ENCODE peak calls at places on chromosomes 6 and 20, in six cellular contexts. K is Karpas-422, S is OCI-LY7, F is stomach, D is endothelial cell of umbilical vein, N is ovary. E is an unnamed sample.

GRCh38 chr6:84766118-84766683 is 1.8 kb upstream of the TBX18 start:
- DNase-seq in K (no peak), S (no peak), F (no peak), N (no peak), D (no peak), E (no peak)

GRCh38 chr20:32743237-32744112 is at the start of gene COMMD7:
- DNase-seq in D (peak; percentile 57), F (peak; percentile 73), N (peak; percentile 72), S (peak; percentile 86), K (peak; percentile 91), E (peak; percentile 86)

GRCh38 chr6:10451828-10452509 is 37.1 kb upstream of the TFAP2A start:
- DNase-seq in S (no peak), K (no peak), F (no peak), N (peak; percentile 20), D (no peak), E (no peak)

GRCh38 chr20:25580711-25581110 is 4.6 kb downstream of the NINL start:
- DNase-seq in N (no peak), K (no peak), D (no peak), F (peak; percentile 47), S (no peak), E (no peak)

GRCh38 chr20:36132802-36133211 is 21.7 kb upstream of the EPB41L1 start:
- DNase-seq in F (no peak), K (peak; percentile 82), D (no peak), S (peak; percentile 60), N (no peak), E (no peak)

GRCh38 chr20:61797200-61797599 is 268.5 kb downstream of the TAF4 start:
- DNase-seq in K (no peak), N (no peak), D (no peak), S (peak; percentile 75), F (no peak), E (no peak)

GRCh38 chr20:51494241-51495110 is 48.0 kb downstream of the NFATC2 start:
- DNase-seq in N (peak; percentile 13), F (no peak), D (no peak), S (no peak), K (no peak), E (peak; percentile 19)

GRCh38 chr6:110039364-110039995 is 61.4 kb downstream of the GPR6 start:
- DNase-seq in K (peak; percentile 95), N (peak; percentile 86), S (peak; percentile 92), F (peak; percentile 92), D (peak; percentile 92), E (peak; percentile 78)

GRCh38 chr20:23241416-23241815 is 109.2 kb upstream of the NXT1 start:
- DNase-seq in F (no peak), N (no peak), K (no peak), D (no peak), S (no peak), E (no peak)

GRCh38 chr6:24864345-24864744 is 65.6 kb upstream of the ARMH2 start:
- DNase-seq in K (no peak), N (no peak), F (no peak), D (no peak), S (no peak), E (no peak)

GRCh38 chr20:5658897-5659296 is 91.3 kb upstream of the SHLD1 start:
- DNase-seq in S (peak; percentile 92), D (peak; percentile 91), K (no peak), N (peak; percentile 63), F (peak; percentile 29), E (peak; percentile 14)

GRCh38 chr6:12403201-12403826 is 113.2 kb downstream of the EDN1 start:
- DNase-seq in K (no peak), D (peak; percentile 63), N (no peak), S (no peak), F (no peak), E (no peak)

GRCh38 chr6:1604991-1605821 is 4.5 kb upstream of the FOXC1 start:
- DNase-seq in S (no peak), D (no peak), F (no peak), K (no peak), N (no peak), E (no peak)

GRCh38 chr6:33634203-33634727 is 13.1 kb downstream of the ITPR3 start:
- DNase-seq in N (peak; percentile 58), K (no peak), S (no peak), D (peak; percentile 49), F (peak; percentile 73), E (no peak)

GRCh38 chr6:39193201-39193791 is 36.0 kb downstream of the KCNK5 start:
- DNase-seq in F (no peak), N (no peak), K (no peak), S (no peak), D (no peak), E (no peak)
- H3K36me3 ChIP-seq in F (peaks cover 42% of the 10 kb centered on the region), N (peaks cover 2% of the 10 kb centered on the region), K (no peaks in the 10 kb centered on the region), S (no peaks in the 10 kb centered on the region), D (no peaks in the 10 kb centered on the region), E (no peaks in the 10 kb centered on the region)

DNA sequence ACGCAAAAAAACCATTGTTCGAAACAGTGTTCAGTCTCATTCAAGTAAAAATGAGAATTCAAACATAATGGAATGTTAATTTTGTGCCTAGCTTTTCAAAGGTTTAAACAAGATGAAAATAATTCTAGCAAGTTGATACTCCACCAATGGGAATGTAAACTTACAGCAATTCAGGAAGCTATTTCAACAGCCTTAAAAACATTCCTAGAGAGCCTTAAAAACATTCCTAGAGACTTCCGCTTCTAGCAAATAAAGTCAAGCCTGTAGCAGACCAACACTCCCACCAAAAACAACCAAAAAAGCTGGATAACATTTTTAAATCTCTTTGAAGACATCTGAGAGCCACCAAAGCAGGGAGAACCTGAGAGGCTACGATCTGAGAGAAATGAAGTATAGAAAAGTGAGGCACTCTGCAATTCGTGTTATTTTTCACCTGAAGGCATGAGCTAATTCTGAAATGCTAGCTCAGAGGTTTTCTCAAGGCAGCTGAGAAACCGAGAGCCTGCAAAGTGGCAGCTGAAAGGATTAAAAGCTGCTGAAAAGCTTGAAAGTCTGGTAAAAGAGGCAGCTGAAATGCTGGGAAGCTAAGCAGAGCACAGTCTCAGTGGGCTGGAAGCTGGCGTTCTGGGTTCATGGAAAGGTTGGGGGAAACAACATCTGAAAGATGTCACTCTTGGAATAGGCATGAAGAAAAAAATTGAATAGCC is 20.9 kb downstream of the GPR63 start:
- DNase-seq in S (no peak), D (no peak), F (no peak), K (no peak), N (no peak), E (no peak)
- H3K27ac ChIP-seq in S (no peak overlapping the region), D (no peak overlapping the region), F (no peak overlapping the region), K (no peak overlapping the region), N (no peak overlapping the region), E (no peak overlapping the region)

GRCh38 chr6:18253635-18254034 is 10.7 kb downstream of the DEK start:
- DNase-seq in N (no peak), S (no peak), D (no peak), F (no peak), K (no peak), E (no peak)
- H3K36me3 ChIP-seq in N (no peaks in the 10 kb centered on the region), S (peaks cover 99% of the 10 kb centered on the region), D (peaks cover 49% of the 10 kb centered on the region), F (peaks cover 81% of the 10 kb centered on the region), K (peaks cover 82% of the 10 kb centered on the region), E (peaks cover 78% of the 10 kb centered on the region)

DNA sequence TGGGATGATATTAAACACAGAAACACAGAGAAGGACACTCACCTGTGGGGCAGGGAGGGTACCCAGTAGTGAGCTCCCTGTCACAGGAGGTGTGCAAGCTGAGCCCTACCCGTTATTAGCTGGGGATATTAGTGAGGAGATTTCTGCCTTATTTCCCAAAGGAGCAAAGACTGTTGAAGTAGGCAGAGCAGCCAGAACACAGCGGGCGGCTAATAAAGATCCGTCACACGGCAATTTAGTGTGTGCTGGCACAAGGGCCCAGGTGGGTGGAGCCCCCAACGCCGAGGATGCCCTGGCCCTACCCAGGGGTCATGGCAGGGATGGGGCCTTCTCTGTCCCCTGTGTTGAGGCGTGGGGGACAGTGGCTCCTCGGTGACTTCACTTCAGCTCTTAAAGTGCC is 8.3 kb downstream of the VSTM2L start:
- DNase-seq in K (no peak), F (no peak), D (no peak), S (no peak), N (no peak), E (no peak)
- H3K27ac ChIP-seq in K (no peak overlapping the region), F (no peak overlapping the region), D (no peak overlapping the region), S (no peak overlapping the region), N (no peak overlapping the region), E (no peak overlapping the region)

GRCh38 chr6:57143690-57144089 is 28.4 kb upstream of the BAG2 start:
- DNase-seq in S (no peak), N (no peak), D (no peak), F (no peak), K (no peak), E (no peak)
- H3K36me3 ChIP-seq in S (peaks cover 41% of the 10 kb centered on the region), N (no peaks in the 10 kb centered on the region), D (peaks cover 9% of the 10 kb centered on the region), F (peaks cover 49% of the 10 kb centered on the region), K (peaks cover 47% of the 10 kb centered on the region), E (peaks cover 52% of the 10 kb centered on the region)

GRCh38 chr20:38258545-38259223 is 1.9 kb downstream of the KIAA1755 start:
- DNase-seq in D (no peak), F (no peak), N (no peak), K (no peak), S (no peak), E (no peak)

GRCh38 chr20:38252292-38253288 is 7.9 kb downstream of the KIAA1755 start:
- DNase-seq in K (no peak), S (no peak), N (no peak), F (no peak), D (no peak), E (no peak)

GRCh38 chr20:38255389-38255788 is 5.1 kb downstream of the KIAA1755 start:
- DNase-seq in D (no peak), K (no peak), N (no peak), F (no peak), S (no peak), E (no peak)

GRCh38 chr20:38256966-38257365 is 3.6 kb downstream of the KIAA1755 start:
- DNase-seq in D (no peak), N (no peak), K (no peak), S (no peak), F (no peak), E (no peak)

DNA sequence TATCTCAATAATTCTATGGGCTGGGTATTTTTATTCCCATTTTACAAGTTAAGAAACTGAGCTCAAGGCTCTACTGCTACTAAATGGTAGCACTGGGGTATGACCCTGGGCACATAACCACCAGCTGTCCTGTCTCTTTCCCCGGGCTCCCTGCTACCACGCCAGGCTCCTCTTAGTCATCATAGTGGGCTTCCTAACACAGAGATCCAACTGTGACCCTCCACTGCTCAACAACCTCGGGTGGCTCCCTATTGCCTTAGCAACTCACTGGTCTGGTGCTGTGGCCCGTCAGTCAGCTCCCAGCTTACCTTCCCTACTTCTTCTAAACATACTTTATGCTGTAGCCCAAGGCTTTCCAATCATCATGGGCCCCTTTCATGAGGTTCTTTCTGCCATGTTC is 4.5 kb downstream of the KIAA1755 start:
- DNase-seq in F (no peak), D (no peak), N (no peak), K (no peak), S (no peak), E (no peak)
- H3K27ac ChIP-seq in F (no peak overlapping the region), D (no peak overlapping the region), N (peak overlapping the region; percentile 16), K (no peak overlapping the region), S (no peak overlapping the region), E (no peak overlapping the region)

DNA sequence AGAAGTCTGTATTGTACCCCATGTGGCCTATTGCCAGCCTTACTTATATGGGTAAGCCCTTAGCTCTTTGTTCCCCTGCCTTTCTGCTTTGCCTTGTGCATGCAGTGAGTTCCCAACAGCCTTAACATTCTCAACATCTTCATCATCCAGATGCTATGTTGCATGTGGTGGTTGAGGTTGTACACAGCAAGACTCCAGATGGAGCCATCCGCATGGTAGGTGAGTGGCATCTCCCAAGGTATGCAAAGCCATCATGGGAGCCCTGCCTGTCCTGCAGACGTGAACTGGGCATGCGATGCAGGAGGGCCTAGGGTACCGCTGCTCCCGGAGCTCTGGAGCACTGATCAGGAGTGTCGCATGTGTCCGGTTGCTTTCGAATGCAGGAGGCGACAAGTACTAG is 16.1 kb downstream of the CEP43 start:
- DNase-seq in F (no peak), N (no peak), S (no peak), K (no peak), D (no peak), E (no peak)
- H3K36me3 ChIP-seq in F (peaks cover 64% of the 10 kb centered on the region), N (no peaks in the 10 kb centered on the region), S (peaks cover 82% of the 10 kb centered on the region), K (peaks cover 45% of the 10 kb centered on the region), D (peaks cover 7% of the 10 kb centered on the region), E (peaks cover 37% of the 10 kb centered on the region)

E was measured in CD4-positive, CD25-positive, alpha-beta regulatory T cell.